ENCODE peak calls at places on chromosomes 16 and 17, in six cellular contexts. One of them, this sample, is unnamed. For H3K27me3, the result is how much of the 10 kb centered on the place peaks cover.

GRCh38 chr16:49951568-49952195 is 73.3 kb upstream of the CNEP1R1 start:
- DNase-seq in Caco-2: no peak
- DNase-seq in adrenal gland: no peak
- DNase-seq in testis: no peak
- DNase-seq in neural progenitor cell: no peak
- DNase-seq in spleen: no peak
- DNase-seq in this sample: no peak

GRCh38 chr16:11128211-11129123 is 127.5 kb downstream of the SOCS1 start:
- DNase-seq in neural progenitor cell: no peak
- DNase-seq in adrenal gland: peak
- DNase-seq in Caco-2: no peak
- DNase-seq in spleen: no peak
- DNase-seq in testis: peak
- DNase-seq in this sample: no peak

GRCh38 chr17:2937331-2938003 is 125.9 kb downstream of the OR1D5 start:
- DNase-seq in adrenal gland: no peak
- DNase-seq in spleen: no peak
- DNase-seq in Caco-2: no peak
- DNase-seq in neural progenitor cell: no peak
- DNase-seq in testis: no peak
- DNase-seq in this sample: no peak

GRCh38 chr17:50604470-50604869 is 30.2 kb upstream of the ABCC3 start:
- DNase-seq in testis: peak
- DNase-seq in neural progenitor cell: no peak
- DNase-seq in adrenal gland: no peak
- DNase-seq in Caco-2: no peak
- DNase-seq in spleen: peak
- DNase-seq in this sample: no peak

GRCh38 chr16:84985079-84986065 is 26.0 kb downstream of the ZDHHC7 start:
- DNase-seq in neural progenitor cell: no peak
- DNase-seq in adrenal gland: peak
- DNase-seq in testis: no peak
- DNase-seq in Caco-2: no peak
- DNase-seq in spleen: no peak
- DNase-seq in this sample: no peak

GRCh38 chr17:40320771-40321501 is 12.0 kb downstream of the RARA start:
- DNase-seq in neural progenitor cell: no peak
- DNase-seq in spleen: peak
- DNase-seq in adrenal gland: peak
- DNase-seq in testis: peak
- DNase-seq in Caco-2: peak
- DNase-seq in this sample: no peak

GRCh38 chr16:28297784-28298510 is 5.6 kb downstream of the SBK1 start:
- DNase-seq in adrenal gland: no peak
- DNase-seq in testis: no peak
- DNase-seq in spleen: no peak
- DNase-seq in neural progenitor cell: no peak
- DNase-seq in Caco-2: no peak
- DNase-seq in this sample: no peak

GRCh38 chr17:65444049-65444448 is 117.4 kb downstream of the AXIN2 start:
- DNase-seq in testis: no peak
- DNase-seq in adrenal gland: no peak
- DNase-seq in Caco-2: no peak
- DNase-seq in spleen: no peak
- DNase-seq in neural progenitor cell: no peak
- DNase-seq in this sample: no peak

GRCh38 chr16:57824880-57825279 is 22.6 kb upstream of the KIFC3 start:
- DNase-seq in neural progenitor cell: no peak
- DNase-seq in adrenal gland: no peak
- DNase-seq in spleen: peak
- DNase-seq in testis: no peak
- DNase-seq in Caco-2: peak
- DNase-seq in this sample: no peak

GRCh38 chr16:72568502-72568901 is 396.5 kb upstream of the PMFBP1 start:
- DNase-seq in Caco-2: no peak
- DNase-seq in spleen: no peak
- DNase-seq in adrenal gland: no peak
- DNase-seq in neural progenitor cell: peak
- DNase-seq in testis: no peak
- DNase-seq in this sample: no peak

GRCh38 chr16:75379911-75380847 is 53.1 kb downstream of the CFDP1 start:
- DNase-seq in Caco-2: no peak
- DNase-seq in adrenal gland: no peak
- DNase-seq in testis: no peak
- DNase-seq in neural progenitor cell: no peak
- DNase-seq in spleen: no peak
- DNase-seq in this sample: peak

GRCh38 chr16:49651226-49651625 is 204.7 kb downstream of the ZNF423 start:
- DNase-seq in Caco-2: no peak
- DNase-seq in neural progenitor cell: no peak
- DNase-seq in testis: no peak
- DNase-seq in adrenal gland: no peak
- DNase-seq in spleen: peak
- DNase-seq in this sample: no peak

GRCh38 chr17:49910858-49911204 is 58.2 kb upstream of the DLX4 start:
- DNase-seq in Caco-2: no peak
- DNase-seq in neural progenitor cell: no peak
- DNase-seq in testis: no peak
- DNase-seq in adrenal gland: no peak
- DNase-seq in spleen: no peak
- DNase-seq in this sample: no peak

GRCh38 chr16:71867934-71868333 is 16.0 kb downstream of the ZNF821 start:
- DNase-seq in neural progenitor cell: no peak
- DNase-seq in testis: no peak
- DNase-seq in spleen: no peak
- DNase-seq in Caco-2: no peak
- DNase-seq in adrenal gland: no peak
- DNase-seq in this sample: no peak

GRCh38 chr17:37273419-37274051 is 102.2 kb upstream of the C17orf78 start:
- DNase-seq in adrenal gland: no peak
- DNase-seq in neural progenitor cell: peak
- DNase-seq in spleen: no peak
- DNase-seq in testis: no peak
- DNase-seq in Caco-2: no peak
- DNase-seq in this sample: no peak

GRCh38 chr16:12617401-12617819 is 186.3 kb downstream of the CPPED1 start:
- DNase-seq in adrenal gland: no peak
- DNase-seq in neural progenitor cell: no peak
- DNase-seq in Caco-2: no peak
- DNase-seq in spleen: no peak
- DNase-seq in testis: no peak
- DNase-seq in this sample: no peak

GRCh38 chr17:72167593-72167992 is 46.8 kb downstream of the SOX9 start:
- DNase-seq in spleen: no peak
- DNase-seq in adrenal gland: no peak
- DNase-seq in Caco-2: no peak
- DNase-seq in neural progenitor cell: no peak
- DNase-seq in testis: no peak
- DNase-seq in this sample: no peak

GRCh38 chr17:38559025-38559879 is 46.5 kb downstream of the SRCIN1 start:
- DNase-seq in adrenal gland: peak
- DNase-seq in Caco-2: peak
- DNase-seq in neural progenitor cell: peak
- DNase-seq in testis: peak
- DNase-seq in spleen: peak
- DNase-seq in this sample: peak

GRCh38 chr17:75825748-75826370 is 18.3 kb downstream of the UNC13D start:
- DNase-seq in Caco-2: no peak
- DNase-seq in testis: no peak
- DNase-seq in neural progenitor cell: no peak
- DNase-seq in adrenal gland: no peak
- DNase-seq in spleen: no peak
- DNase-seq in this sample: peak

GRCh38 chr16:57592591-57593003 is 35.8 kb upstream of the ADGRG1 start:
- DNase-seq in Caco-2: no peak
- DNase-seq in spleen: peak
- DNase-seq in neural progenitor cell: no peak
- DNase-seq in adrenal gland: no peak
- DNase-seq in testis: no peak
- DNase-seq in this sample: no peak

GRCh38 chr17:6651483-6652452 is at the start of the genes C17orf100 and MED31:
- DNase-seq in adrenal gland: peak
- DNase-seq in neural progenitor cell: peak
- DNase-seq in Caco-2: peak
- DNase-seq in spleen: peak
- DNase-seq in testis: peak
- DNase-seq in this sample: peak

GRCh38 chr17:6643460-6644125 is 2.7 kb downstream of the TXNDC17 start:
- DNase-seq in adrenal gland: no peak
- DNase-seq in neural progenitor cell: no peak
- DNase-seq in testis: no peak
- DNase-seq in Caco-2: no peak
- DNase-seq in spleen: no peak
- DNase-seq in this sample: no peak

GRCh38 chr17:6642592-6642991 is 1.7 kb downstream of the TXNDC17 start:
- DNase-seq in neural progenitor cell: no peak
- DNase-seq in spleen: no peak
- DNase-seq in testis: no peak
- DNase-seq in Caco-2: no peak
- DNase-seq in adrenal gland: no peak
- DNase-seq in this sample: no peak

GRCh38 chr17:6648181-6648580 is 3.2 kb downstream of the MED31 start:
- DNase-seq in testis: no peak
- DNase-seq in adrenal gland: no peak
- DNase-seq in spleen: no peak
- DNase-seq in neural progenitor cell: no peak
- DNase-seq in Caco-2: no peak
- DNase-seq in this sample: no peak
- TF ChIP-seq CTCF in testis: no peak
- TF ChIP-seq CTCF in adrenal gland: no peak
- TF ChIP-seq CTCF in spleen: peak
- TF ChIP-seq CTCF in neural progenitor cell: peak
- TF ChIP-seq CTCF in Caco-2: peak
- TF ChIP-seq CTCF in this sample: peak

DNA sequence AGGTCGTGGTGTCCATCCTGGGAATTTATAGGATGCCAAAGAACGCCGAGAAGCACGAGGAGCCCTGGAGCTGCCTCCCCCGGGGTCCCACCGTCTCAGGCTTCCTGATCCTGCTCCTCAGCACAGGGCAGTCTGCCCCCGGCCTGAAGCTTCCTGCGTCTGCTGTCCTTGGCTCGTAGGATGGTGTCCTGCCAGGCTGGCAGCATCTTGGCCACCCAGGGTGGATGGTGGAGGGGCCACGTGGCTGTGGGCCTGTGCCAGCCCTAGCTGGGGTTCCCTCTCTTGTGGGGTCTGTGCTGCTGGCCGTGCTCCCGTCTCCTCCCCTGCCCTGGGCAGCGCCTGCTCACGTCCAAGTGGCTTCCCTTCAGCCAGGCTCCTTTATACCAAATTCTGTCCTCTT is 46.3 kb downstream of the BAIAP2 start:
- DNase-seq in adrenal gland: no peak
- DNase-seq in spleen: peak
- DNase-seq in Caco-2: no peak
- DNase-seq in neural progenitor cell: no peak
- DNase-seq in testis: no peak
- DNase-seq in this sample: no peak
- H3K27me3 ChIP-seq in adrenal gland: under half
- H3K27me3 ChIP-seq in spleen: under half
- H3K27me3 ChIP-seq in Caco-2: under half
- H3K27me3 ChIP-seq in neural progenitor cell: under half
- H3K27me3 ChIP-seq in testis: under half
- H3K27me3 ChIP-seq in this sample: under half

DNA sequence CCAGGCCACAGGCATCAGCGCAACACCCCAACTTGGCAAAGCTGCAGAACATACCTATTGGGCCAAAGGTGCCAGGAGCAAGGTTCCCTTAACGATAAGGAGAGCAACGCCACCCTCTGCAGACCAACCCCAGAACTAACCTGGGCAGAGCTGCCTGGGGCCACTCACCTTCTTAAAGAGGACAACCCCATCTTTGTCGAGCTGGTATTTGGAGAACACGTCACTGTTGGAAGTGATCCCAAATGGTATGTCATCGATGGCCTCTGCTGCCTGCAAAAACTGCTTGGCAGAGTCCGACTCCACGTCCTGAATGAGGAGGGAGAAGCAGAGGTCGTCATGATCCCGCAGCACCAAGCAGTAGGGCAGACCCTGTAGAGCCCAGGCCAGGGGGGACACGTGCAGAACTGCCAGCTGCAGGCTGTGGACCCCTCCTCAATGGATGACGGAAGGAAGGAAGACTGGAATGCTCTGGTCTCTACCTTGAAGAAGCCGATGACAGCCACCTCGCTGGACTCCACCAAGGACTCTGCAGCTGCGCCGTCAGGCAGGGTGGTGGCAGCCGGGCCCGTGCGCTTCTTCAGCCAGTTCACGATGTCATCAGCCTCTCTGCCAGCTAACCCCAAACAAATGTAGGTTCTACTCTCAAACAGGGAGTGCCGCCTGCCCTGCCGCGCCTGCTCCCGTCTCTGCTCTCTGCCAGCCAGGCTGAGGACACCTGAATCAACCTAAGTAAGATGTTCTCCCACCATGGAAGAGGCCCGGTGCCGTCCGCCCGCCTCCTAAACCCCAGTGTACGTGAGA is 5.2 kb downstream of the P4HB start:
- DNase-seq in Caco-2: no peak
- DNase-seq in neural progenitor cell: no peak
- DNase-seq in adrenal gland: peak
- DNase-seq in testis: no peak
- DNase-seq in spleen: no peak
- DNase-seq in this sample: no peak
- TF ChIP-seq CTCF in Caco-2: peak
- TF ChIP-seq CTCF in neural progenitor cell: peak
- TF ChIP-seq CTCF in adrenal gland: no peak
- TF ChIP-seq CTCF in testis: no peak
- TF ChIP-seq CTCF in spleen: no peak
- TF ChIP-seq CTCF in this sample: no peak

GRCh38 chr16:81461243-81461642 is 16.6 kb downstream of the CMIP start:
- DNase-seq in neural progenitor cell: no peak
- DNase-seq in spleen: no peak
- DNase-seq in Caco-2: no peak
- DNase-seq in testis: no peak
- DNase-seq in adrenal gland: no peak
- DNase-seq in this sample: no peak

GRCh38 chr16:81463296-81463890 is 18.8 kb downstream of the CMIP start:
- DNase-seq in testis: no peak
- DNase-seq in neural progenitor cell: no peak
- DNase-seq in adrenal gland: no peak
- DNase-seq in Caco-2: no peak
- DNase-seq in spleen: peak
- DNase-seq in this sample: no peak

GRCh38 chr16:81461756-81462155 is 17.1 kb downstream of the CMIP start:
- DNase-seq in spleen: peak
- DNase-seq in adrenal gland: no peak
- DNase-seq in Caco-2: no peak
- DNase-seq in testis: no peak
- DNase-seq in neural progenitor cell: no peak
- DNase-seq in this sample: no peak

GRCh38 chr16:81464279-81464678 is 19.7 kb downstream of the CMIP start:
- DNase-seq in Caco-2: no peak
- DNase-seq in testis: no peak
- DNase-seq in spleen: no peak
- DNase-seq in adrenal gland: no peak
- DNase-seq in neural progenitor cell: no peak
- DNase-seq in this sample: no peak

DNA sequence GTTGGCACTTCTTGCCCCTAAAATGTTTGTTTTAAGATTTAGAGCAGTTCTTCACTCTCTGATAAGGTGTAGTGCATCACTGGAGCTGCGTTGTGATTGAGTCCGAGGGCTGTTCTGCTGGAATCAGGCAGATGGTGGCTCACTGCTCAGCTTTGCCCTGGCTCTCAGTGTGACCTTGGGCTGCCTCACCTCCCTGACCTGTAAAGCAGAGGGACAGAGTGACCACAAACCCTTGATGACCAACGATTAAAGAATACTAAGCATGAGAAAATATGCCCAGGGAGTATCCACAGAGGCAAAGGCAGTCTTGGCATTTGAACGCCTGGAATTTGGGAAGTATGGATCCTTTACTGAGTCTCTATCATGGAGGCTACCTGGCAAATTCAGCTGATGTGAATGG is 18.1 kb downstream of the CMIP start:
- DNase-seq in adrenal gland: peak
- DNase-seq in spleen: no peak
- DNase-seq in Caco-2: no peak
- DNase-seq in testis: no peak
- DNase-seq in neural progenitor cell: no peak
- DNase-seq in this sample: no peak
- H3K27me3 ChIP-seq in adrenal gland: under half
- H3K27me3 ChIP-seq in spleen: under half
- H3K27me3 ChIP-seq in Caco-2: under half
- H3K27me3 ChIP-seq in testis: under half
- H3K27me3 ChIP-seq in neural progenitor cell: under half
- H3K27me3 ChIP-seq in this sample: under half